ENCODE peak calls at places on chromosome 20, in nine cellular contexts. E is BJ, V is AG10803, O is choroid plexus epithelial cell, K is endothelial cell of umbilical vein, Y is heart left ventricle, T is prostate gland, M is ovary, P is cardiac fibroblast. J is an unnamed sample.

GRCh38 chr20:54048489-54048888 is 21.9 kb downstream of the BCAS1 start:
- DNase-seq in E (no peak), V (peak), O (no peak), K (no peak), Y (no peak), T (no peak), M (no peak), P (no peak), J (peak)

GRCh38 chr20:45459606-45460005 is 9.9 kb upstream of the WFDC2 start:
- DNase-seq in E (no peak), V (peak), O (peak), K (no peak), Y (no peak), T (no peak), M (no peak), P (no peak), J (peak)

GRCh38 chr20:17863577-17864292 is 104.9 kb downstream of the SNX5 start:
- DNase-seq in E (no peak), V (no peak), O (no peak), K (peak), Y (no peak), T (no peak), M (peak), P (no peak), J (no peak)

GRCh38 chr20:7152071-7152470 is 384.6 kb downstream of the BMP2 start:
- DNase-seq in E (no peak), V (no peak), O (peak), K (peak), Y (no peak), T (no peak), M (no peak), P (peak), J (no peak)

GRCh38 chr20:15616626-15617025 is 956.6 kb downstream of the KIF16B start:
- DNase-seq in E (peak), V (peak), O (no peak), K (no peak), Y (no peak), T (no peak), M (no peak), P (no peak), J (peak)

GRCh38 chr20:63017826-63018411 is 11.2 kb upstream of the BHLHE23 start:
- DNase-seq in E (no peak), V (no peak), O (no peak), K (no peak), Y (no peak), T (no peak), M (peak), P (no peak), J (no peak)

GRCh38 chr20:25067102-25067987 is 9.4 kb upstream of the ACSS1 start:
- DNase-seq in E (no peak), V (no peak), O (no peak), K (no peak), Y (no peak), T (no peak), M (no peak), P (no peak), J (no peak)

GRCh38 chr20:49287555-49288249 is 9.8 kb upstream of the ZNFX1 start:
- DNase-seq in E (peak), V (peak), O (peak), K (peak), Y (no peak), T (no peak), M (no peak), P (peak), J (no peak)

GRCh38 chr20:61585764-61586163 is 333.7 kb downstream of the CDH4 start:
- DNase-seq in E (no peak), V (no peak), O (no peak), K (no peak), Y (no peak), T (no peak), M (no peak), P (no peak), J (no peak)

GRCh38 chr20:15708984-15709598 is 864.2 kb downstream of the KIF16B start:
- DNase-seq in E (no peak), V (no peak), O (peak), K (no peak), Y (peak), T (no peak), M (no peak), P (peak), J (no peak)

GRCh38 chr20:31720486-31721407 is 1.9 kb downstream of the BCL2L1 start:
- DNase-seq in E (no peak), V (no peak), O (no peak), K (peak), Y (no peak), T (no peak), M (peak), P (no peak), J (peak)

GRCh38 chr20:20202793-20203192 is 150.5 kb downstream of the CFAP61 start:
- DNase-seq in E (no peak), V (no peak), O (no peak), K (no peak), Y (no peak), T (no peak), M (no peak), P (no peak), J (no peak)

GRCh38 chr20:35326021-35326731 is 34.0 kb upstream of the FAM83C start:
- DNase-seq in E (no peak), V (no peak), O (no peak), K (no peak), Y (no peak), T (no peak), M (no peak), P (no peak), J (peak)

GRCh38 chr20:41649489-41649888 is 31.3 kb upstream of the CHD6 start:
- DNase-seq in E (no peak), V (no peak), O (no peak), K (no peak), Y (no peak), T (peak), M (no peak), P (no peak), J (no peak)

GRCh38 chr20:63457737-63458136 is 14.7 kb downstream of the KCNQ2 start:
- DNase-seq in E (no peak), V (peak), O (no peak), K (no peak), Y (peak), T (no peak), M (no peak), P (peak), J (peak)

GRCh38 chr20:41169791-41170351 is 32.5 kb downstream of the PLCG1 start:
- DNase-seq in E (no peak), V (peak), O (peak), K (no peak), Y (no peak), T (no peak), M (peak), P (peak), J (peak)

GRCh38 chr20:61516398-61517208 is 264.5 kb downstream of the CDH4 start:
- DNase-seq in E (no peak), V (peak), O (no peak), K (no peak), Y (peak), T (no peak), M (no peak), P (no peak), J (peak)

GRCh38 chr20:63290677-63291472 is 2.1 kb upstream of the COL20A1 start:
- DNase-seq in E (no peak), V (peak), O (peak), K (peak), Y (no peak), T (no peak), M (peak), P (peak), J (peak)

GRCh38 chr20:38317422-38317821 is 13.5 kb downstream of the BPI start:
- DNase-seq in E (no peak), V (no peak), O (no peak), K (no peak), Y (no peak), T (no peak), M (no peak), P (no peak), J (no peak)

GRCh38 chr20:49685809-49686208 is 27.9 kb downstream of the B4GALT5 start:
- DNase-seq in E (no peak), V (peak), O (peak), K (no peak), Y (no peak), T (no peak), M (no peak), P (peak), J (peak)

GRCh38 chr20:23245553-23246128 is 105.0 kb upstream of the NXT1 start:
- DNase-seq in E (no peak), V (peak), O (peak), K (peak), Y (peak), T (peak), M (no peak), P (peak), J (peak)

GRCh38 chr20:14997791-14998190 is 660.4 kb upstream of the FLRT3 start:
- DNase-seq in E (no peak), V (peak), O (peak), K (peak), Y (no peak), T (no peak), M (no peak), P (peak), J (peak)

GRCh38 chr20:62427172-62428007 is at the start of gene RBBP8NL:
- DNase-seq in E (no peak), V (no peak), O (no peak), K (no peak), Y (no peak), T (peak), M (no peak), P (no peak), J (no peak)

GRCh38 chr20:24034820-24035219 is 46.2 kb upstream of the GGTLC1 start:
- DNase-seq in E (no peak), V (peak), O (peak), K (no peak), Y (no peak), T (peak), M (no peak), P (peak), J (peak)

GRCh38 chr20:61520076-61520639 is 268.1 kb downstream of the CDH4 start:
- DNase-seq in E (no peak), V (no peak), O (no peak), K (no peak), Y (no peak), T (no peak), M (no peak), P (no peak), J (no peak)

GRCh38 chr20:29876911-29877285 is 1380.6 kb upstream of the DEFB115 start:
- DNase-seq in E (no peak), V (no peak), O (no peak), K (no peak), Y (no peak), T (no peak), M (no peak), P (no peak), J (no peak)

GRCh38 chr20:1121439-1121838 is 3.0 kb downstream of the PSMF1 start:
- DNase-seq in E (no peak), V (no peak), O (no peak), K (no peak), Y (no peak), T (no peak), M (no peak), P (no peak), J (no peak)

GRCh38 chr20:41145821-41146620 is 8.7 kb downstream of the PLCG1 start:
- DNase-seq in E (no peak), V (peak), O (no peak), K (peak), Y (peak), T (peak), M (no peak), P (peak), J (no peak)

GRCh38 chr20:14916360-14916759 is 578.9 kb upstream of the FLRT3 start:
- DNase-seq in E (no peak), V (no peak), O (no peak), K (no peak), Y (no peak), T (no peak), M (no peak), P (no peak), J (no peak)

GRCh38 chr20:38599410-38599882 is 2.2 kb upstream of the ARHGAP40 start:
- DNase-seq in E (no peak), V (no peak), O (peak), K (no peak), Y (peak), T (peak), M (no peak), P (no peak), J (no peak)

GRCh38 chr20:51497542-51498467 is 44.7 kb downstream of the NFATC2 start:
- DNase-seq in E (no peak), V (no peak), O (no peak), K (peak), Y (peak), T (no peak), M (no peak), P (peak), J (no peak)

GRCh38 chr20:46256293-46256692 is 52.0 kb downstream of the CDH22 start:
- DNase-seq in E (no peak), V (no peak), O (no peak), K (no peak), Y (no peak), T (no peak), M (no peak), P (no peak), J (no peak)

GRCh38 chr20:1227121-1227582 is 1.3 kb downstream of the RAD21L1 start:
- DNase-seq in E (no peak), V (no peak), O (no peak), K (no peak), Y (no peak), T (no peak), M (no peak), P (no peak), J (no peak)

GRCh38 chr20:37349517-37350491 is 3.9 kb downstream of the SRC start:
- DNase-seq in E (no peak), V (peak), O (peak), K (no peak), Y (no peak), T (no peak), M (peak), P (peak), J (no peak)

GRCh38 chr20:19890358-19891117 is 126.6 kb upstream of the NAA20 start:
- DNase-seq in E (no peak), V (no peak), O (no peak), K (no peak), Y (no peak), T (no peak), M (no peak), P (no peak), J (no peak)

GRCh38 chr20:21396921-21397340 is 395 bp downstream of the NKX2-4 start:
- DNase-seq in E (no peak), V (no peak), O (no peak), K (no peak), Y (no peak), T (no peak), M (no peak), P (no peak), J (no peak)

GRCh38 chr20:53569606-53570307 is 23.9 kb downstream of the ZNF217 start:
- DNase-seq in E (no peak), V (no peak), O (no peak), K (no peak), Y (no peak), T (no peak), M (peak), P (no peak), J (no peak)

GRCh38 chr20:21577551-21577950 is 63.7 kb upstream of the NKX2-2 start:
- DNase-seq in E (no peak), V (no peak), O (no peak), K (no peak), Y (no peak), T (no peak), M (no peak), P (no peak), J (no peak)

GRCh38 chr20:59138114-59138602 is 25.5 kb upstream of the ZNF831 start:
- DNase-seq in E (no peak), V (no peak), O (no peak), K (no peak), Y (no peak), T (no peak), M (no peak), P (no peak), J (no peak)

GRCh38 chr20:31839782-31840487 is 5.5 kb downstream of the FOXS1 start:
- DNase-seq in E (no peak), V (no peak), O (no peak), K (peak), Y (no peak), T (no peak), M (no peak), P (peak), J (no peak)

DNA sequence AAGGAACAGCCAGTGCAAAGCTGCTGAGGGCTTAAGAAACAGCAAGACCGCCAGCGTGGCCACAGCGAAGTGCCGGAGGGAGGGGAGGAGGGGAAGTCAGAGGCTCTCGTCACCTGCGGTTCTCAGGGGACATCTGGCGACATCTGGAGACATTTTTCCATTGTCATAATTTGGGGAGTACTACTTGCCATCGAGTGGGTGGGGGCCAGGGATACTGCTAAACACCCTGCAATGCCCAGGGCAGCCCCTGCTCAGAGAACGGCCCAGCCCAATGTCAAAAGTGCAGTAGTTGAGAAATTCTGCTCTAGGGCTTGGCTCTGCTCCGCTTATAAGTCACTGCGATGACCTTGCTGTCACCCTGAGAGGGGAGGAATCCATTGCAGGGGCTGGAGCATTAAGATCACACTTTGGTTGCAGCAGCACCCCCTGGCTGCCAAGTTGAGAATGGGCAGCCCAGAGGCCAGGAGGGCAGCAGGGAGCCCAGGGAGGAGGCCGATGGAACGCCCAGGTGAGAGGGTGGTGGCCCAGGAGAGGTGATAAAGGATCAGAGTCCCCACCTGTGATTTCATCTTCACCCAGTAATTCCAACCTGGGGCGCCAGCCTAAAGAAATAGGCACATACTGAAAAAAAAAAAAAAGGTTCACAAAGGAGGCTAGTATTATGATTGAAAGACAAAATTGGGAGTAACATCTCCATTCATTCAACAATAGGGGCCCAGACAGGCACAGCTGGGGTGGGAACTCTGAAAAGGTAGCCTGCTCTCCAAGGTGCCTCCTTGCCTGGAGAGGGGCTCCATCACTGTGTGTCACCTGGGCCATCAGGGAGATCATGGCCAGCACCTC is 218.2 kb downstream of the BMP7 start:
- DNase-seq in E (no peak), V (peak), O (peak), K (no peak), Y (no peak), T (no peak), M (no peak), P (no peak), J (peak)
- TF ChIP-seq CTCF in E (peak), V (peak), O (peak), K (peak), Y (peak), T (peak), M (no peak), P (no peak), J (peak)

GRCh38 chr20:4297141-4297826 is 281.9 kb upstream of the RNF24 start:
- DNase-seq in E (peak), V (peak), O (no peak), K (no peak), Y (peak), T (no peak), M (no peak), P (peak), J (peak)
- H3K4me3 ChIP-seq in E (no peak), V (peak), O (no peak), K (no peak), Y (no peak), T (no peak), M (no peak), P (no peak), J (no peak)

GRCh38 chr20:44431502-44432234 is 44.0 kb upstream of the TTPAL start:
- DNase-seq in E (no peak), V (no peak), O (no peak), K (no peak), Y (no peak), T (no peak), M (peak), P (no peak), J (no peak)
- TF ChIP-seq CTCF in E (no peak), V (no peak), O (peak), K (no peak), Y (no peak), T (no peak), M (no peak), P (no peak), J (no peak)

GRCh38 chr20:47358052-47358671 is 1.7 kb upstream of the ZMYND8 start:
- DNase-seq in E (no peak), V (no peak), O (no peak), K (no peak), Y (no peak), T (no peak), M (no peak), P (no peak), J (no peak)
- H3K4me3 ChIP-seq in E (no peak), V (peak), O (no peak), K (peak), Y (no peak), T (no peak), M (no peak), P (no peak), J (peak)